ENCODE peak calls at places on chromosome 11, in four cellular contexts. V is activated CD8-positive, alpha-beta T cell treated with anti-CD3 and anti-CD28 coated beads for 36 hours; Z is breast epithelium; R is HTR-8/SVneo. X is an unnamed sample.

GRCh38 chr11:116731097-116731761 is 41.6 kb downstream of the BUD13 start:
- DNase-seq in Z (no peak), V (no peak), R (peak; percentile 44), X (no peak)

GRCh38 chr11:111586305-111586915 is 15.8 kb upstream of the SIK2 start:
- DNase-seq in Z (no peak), V (peak; percentile 74), R (no peak), X (peak; percentile 62)

GRCh38 chr11:64655901-64656601 is 65.0 kb downstream of the SLC22A12 start:
- DNase-seq in R (no peak), V (no peak), Z (no peak), X (no peak)

GRCh38 chr11:114121138-114121537 is 61.6 kb downstream of the ZBTB16 start:
- DNase-seq in R (no peak), V (no peak), Z (no peak), X (no peak)

GRCh38 chr11:27204527-27204926 is 158.5 kb downstream of the CCDC34 start:
- DNase-seq in Z (no peak), R (no peak), V (peak; percentile 38), X (no peak)

GRCh38 chr11:19519344-19519743 is 193.3 kb upstream of the NAV2 start:
- DNase-seq in Z (no peak), V (no peak), R (no peak), X (no peak)

GRCh38 chr11:115092516-115092915 is 411.7 kb downstream of the CADM1 start:
- DNase-seq in V (no peak), R (no peak), Z (no peak), X (no peak)

GRCh38 chr11:36092314-36093030 is 148.6 kb downstream of the LDLRAD3 start:
- DNase-seq in Z (no peak), V (no peak), R (no peak), X (no peak)

GRCh38 chr11:67282876-67283371 is 6.2 kb upstream of the ANKRD13D start:
- DNase-seq in R (no peak), V (no peak), Z (no peak), X (no peak)

GRCh38 chr11:19072464-19072863 is 11.9 kb upstream of the MRGPRX2 start:
- DNase-seq in V (no peak), Z (no peak), R (no peak), X (no peak)

GRCh38 chr11:109929308-109929707 is 163.9 kb upstream of the ZC3H12C start:
- DNase-seq in Z (no peak), V (no peak), R (no peak), X (no peak)

GRCh38 chr11:57237204-57237681 is at the start of gene APLNR:
- DNase-seq in V (peak; percentile 4), Z (no peak), R (no peak), X (no peak)

X was measured in LoVo.